ENCODE peak calls at places on chromosomes 5 and 9, in eight cellular contexts. J is activated CD8-positive, alpha-beta T cell treated with anti-CD3 and anti-CD28 coated beads for 36 hours; R is GM20000; T is ovary; A is GM12865; X is nephron progenitor cell; I is IMR-90; M is AG04450. L is an unnamed sample.

GRCh38 chr9:107222020-107222522 is 61.0 kb upstream of the RAD23B start:
- DNase-seq in J (no peak), T (no peak), A (no peak), R (no peak), I (peak; percentile 79), M (no peak), X (no peak), L (no peak)

GRCh38 chr5:8685704-8686103 is 816.8 kb downstream of the MTRR start:
- DNase-seq in M (no peak), R (no peak), J (no peak), X (no peak), I (no peak), T (no peak), A (no peak), L (no peak)

GRCh38 chr9:131276891-131277672 is 772 bp upstream of the FAM78A start:
- DNase-seq in A (peak; percentile 40), R (peak; percentile 80), M (no peak), X (peak; percentile 59), J (peak; percentile 54), T (no peak), I (no peak), L (no peak)

GRCh38 chr9:89350988-89351557 is 32.8 kb downstream of the SECISBP2 start:
- DNase-seq in R (no peak), A (no peak), T (no peak), I (no peak), X (no peak), J (no peak), M (no peak), L (no peak)

GRCh38 chr5:175517824-175518450 is 39.6 kb downstream of the SFXN1 start:
- DNase-seq in M (peak; percentile 61), A (no peak), R (no peak), X (no peak), T (no peak), J (peak; percentile 93), I (peak; percentile 95), L (peak; percentile 29)

GRCh38 chr9:89010056-89010455 is 18.8 kb downstream of the S1PR3 start:
- DNase-seq in A (no peak), M (no peak), X (no peak), T (no peak), J (no peak), R (no peak), I (no peak), L (no peak)

GRCh38 chr9:100700689-100701318 is 122.9 kb downstream of the CAVIN4 start:
- DNase-seq in J (peak; percentile 21), R (peak; percentile 15), X (peak; percentile 33), M (no peak), T (no peak), A (peak; percentile 31), I (peak; percentile 9), L (no peak)

GRCh38 chr5:172868924-172869565 is 35.0 kb downstream of the ERGIC1 start:
- DNase-seq in X (no peak), M (no peak), J (peak; percentile 26), I (peak; percentile 96), A (no peak), T (peak; percentile 92), R (no peak), L (no peak)

GRCh38 chr5:95863383-95863757 is 40.8 kb upstream of the GLRX start:
- DNase-seq in X (no peak), A (peak; percentile 58), I (peak; percentile 62), R (no peak), T (peak; percentile 67), M (no peak), J (no peak), L (no peak)

GRCh38 chr5:171825046-171825445 is 39.4 kb downstream of the SMIM23 start:
- DNase-seq in M (no peak), I (no peak), J (no peak), R (no peak), A (no peak), T (no peak), X (no peak), L (no peak)

GRCh38 chr9:132224645-132225044 is 62.8 kb downstream of the NTNG2 start:
- DNase-seq in X (no peak), I (no peak), T (no peak), M (no peak), A (no peak), R (no peak), J (no peak), L (no peak)

GRCh38 chr9:88988796-88989641 is 2.2 kb upstream of the S1PR3 start:
- DNase-seq in T (no peak), M (no peak), I (peak; percentile 69), J (peak; percentile 42), X (no peak), R (peak; percentile 54), A (peak; percentile 30), L (no peak)

GRCh38 chr5:111197523-111197922 is 26.7 kb upstream of the CAMK4 start:
- DNase-seq in I (no peak), X (peak; percentile 3), M (no peak), R (no peak), T (peak; percentile 18), J (no peak), A (no peak), L (no peak)

GRCh38 chr5:72246954-72247442 is 73.0 kb downstream of the MRPS27 start:
- DNase-seq in X (no peak), A (no peak), J (no peak), M (no peak), R (no peak), T (no peak), I (peak; percentile 69), L (no peak)

GRCh38 chr5:133679534-133679933 is 67.2 kb upstream of the FSTL4 start:
- DNase-seq in A (no peak), T (no peak), J (no peak), I (no peak), M (no peak), X (no peak), R (no peak), L (no peak)

GRCh38 chr5:102794677-102795331 is 39.7 kb downstream of the PAM start:
- DNase-seq in J (no peak), I (no peak), X (no peak), T (no peak), A (no peak), M (no peak), R (no peak), L (no peak)

GRCh38 chr5:83157120-83157519 is 79.8 kb downstream of the XRCC4 start:
- DNase-seq in M (no peak), T (no peak), I (no peak), J (no peak), X (no peak), R (no peak), A (no peak), L (no peak)

GRCh38 chr5:158383485-158383884 is 524.5 kb upstream of the CLINT1 start:
- DNase-seq in R (no peak), X (no peak), T (no peak), I (no peak), J (no peak), A (no peak), M (no peak), L (no peak)

GRCh38 chr9:94624621-94625020 is 14.7 kb downstream of the FBP1 start:
- DNase-seq in M (no peak), R (no peak), X (no peak), A (no peak), T (no peak), I (no peak), J (no peak), L (no peak)

GRCh38 chr9:125797857-125798399 is 50.8 kb downstream of the PBX3 start:
- DNase-seq in X (no peak), T (no peak), R (no peak), M (no peak), A (no peak), I (no peak), J (no peak), L (no peak)

GRCh38 chr9:3760031-3760430 is 234.2 kb upstream of the RFX3 start:
- DNase-seq in R (no peak), T (no peak), M (no peak), I (peak; percentile 18), A (no peak), X (peak; percentile 15), J (no peak), L (no peak)

DNA sequence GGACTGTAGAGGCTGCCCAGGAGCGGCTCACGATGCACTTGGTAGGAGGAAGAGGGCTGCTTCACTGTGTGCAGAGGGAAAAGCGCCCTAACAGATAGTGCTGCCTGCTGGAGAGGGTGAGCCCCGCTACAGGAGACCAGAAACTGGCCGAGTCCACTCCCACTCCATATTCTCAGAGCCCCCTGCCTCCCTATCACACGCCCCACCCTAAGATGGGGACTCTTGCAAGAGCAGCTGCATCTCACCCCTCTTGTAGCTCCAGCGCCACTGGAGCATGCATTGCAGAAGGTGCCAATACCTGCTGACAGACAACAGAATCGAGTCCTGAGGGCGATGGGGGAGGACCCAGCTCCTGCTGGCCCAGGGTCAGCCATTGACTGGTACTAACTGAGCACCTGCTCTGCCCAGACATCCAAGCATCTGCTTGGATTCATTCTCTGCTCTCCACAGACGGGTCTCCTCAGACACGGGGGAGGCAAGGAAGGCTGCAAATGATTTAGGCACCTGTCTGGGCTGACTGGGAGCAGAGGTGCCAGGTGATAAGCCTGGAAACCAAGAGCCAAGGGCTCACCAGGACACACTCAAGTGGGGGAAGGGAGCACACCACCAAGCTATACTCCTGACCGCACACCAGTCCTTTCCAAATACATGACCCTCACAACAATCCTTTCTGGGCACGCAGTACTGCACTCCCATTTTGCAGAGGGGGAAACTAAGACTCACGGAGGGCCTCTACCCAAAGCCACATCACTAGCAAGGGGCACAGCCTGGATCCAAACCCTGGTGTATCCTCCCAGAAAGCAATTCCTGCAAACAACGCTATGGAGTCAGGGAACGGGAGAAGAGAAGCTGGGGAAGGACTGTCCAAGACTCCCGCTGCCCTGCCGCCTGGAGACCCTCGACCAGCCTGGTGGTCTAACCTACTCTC is 1.6 kb downstream of the BICD2 start:
- DNase-seq in M (no peak), I (no peak), A (no peak), X (no peak), R (no peak), T (no peak), J (no peak), L (no peak)
- TF ChIP-seq CTCF in M (no peak), I (no peak), A (no peak), X (no peak), R (no peak), T (no peak), J (no peak), L (no peak)

DNA sequence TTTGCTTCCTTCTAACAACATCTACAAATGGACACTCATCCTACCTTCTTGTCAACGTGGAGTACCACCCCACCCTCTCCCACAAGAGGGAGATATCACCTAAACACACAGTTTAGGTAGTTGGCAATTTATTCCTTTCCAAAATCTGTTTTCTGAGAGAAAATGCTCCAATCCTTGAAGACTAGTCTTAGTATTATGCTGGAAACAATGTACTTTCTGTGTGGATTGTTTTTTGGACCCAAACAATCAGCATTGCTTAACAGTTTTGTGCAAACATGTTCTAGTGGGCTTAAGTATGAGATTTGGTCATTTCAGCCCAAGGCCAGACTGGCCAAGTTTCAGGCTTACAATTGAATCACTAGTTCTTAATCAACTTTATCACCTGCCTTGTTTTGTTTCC is 359.1 kb downstream of the ARHGEF28 start:
- DNase-seq in T (peak; percentile 30), R (no peak), X (no peak), J (no peak), A (peak; percentile 13), M (peak; percentile 3), I (peak; percentile 45), L (no peak)
- TF ChIP-seq CTCF in T (no peak), R (no peak), X (no peak), J (no peak), A (no peak), M (peak; percentile 55), I (peak; percentile 43), L (no peak)

GRCh38 chr9:121703014-121703734 is 51.7 kb downstream of the DAB2IP start:
- DNase-seq in T (no peak), A (no peak), M (no peak), X (no peak), R (no peak), I (no peak), J (no peak), L (no peak)
- TF ChIP-seq CTCF in T (no peak), A (no peak), M (peak; percentile 9), X (no peak), R (peak; percentile 11), I (no peak), J (no peak), L (no peak)

GRCh38 chr9:33787839-33788238 is 7.5 kb upstream of the PRSS3 start:
- DNase-seq in T (no peak), A (no peak), J (no peak), M (no peak), R (no peak), X (no peak), I (no peak), L (no peak)
- TF ChIP-seq CTCF in T (no peak), A (no peak), J (no peak), M (no peak), R (no peak), X (no peak), I (no peak), L (peak; percentile 6)

L was measured in GM10248.